ENCODE peak calls at places on chromosomes 16 and 17, in four cellular contexts. S is kidney, I is tibial nerve, K is pancreas. H is an unnamed sample.

GRCh38 chr16:89024546-89024945 is 47.5 kb upstream of the CBFA2T3 start:
- DNase-seq in S (no peak), K (peak), I (no peak), H (no peak)

GRCh38 chr17:7356072-7356549 is 1.2 kb downstream of the TMEM95 start:
- DNase-seq in K (peak), S (peak), I (peak), H (peak)

GRCh38 chr16:4414187-4414909 is 2.0 kb downstream of the CORO7 start:
- DNase-seq in I (no peak), S (no peak), K (no peak), H (no peak)

GRCh38 chr17:82859431-82860403 is 19.9 kb upstream of the ZNF750 start:
- DNase-seq in K (no peak), S (peak), I (no peak), H (peak)

GRCh38 chr17:2855063-2855600 is 58.9 kb downstream of the RAP1GAP2 start:
- DNase-seq in I (no peak), K (no peak), S (no peak), H (no peak)

GRCh38 chr17:32451879-32452278 is 7.6 kb downstream of the PSMD11 start:
- DNase-seq in S (no peak), I (no peak), K (no peak), H (no peak)

GRCh38 chr17:65531508-65532431 is 29.7 kb downstream of the AXIN2 start:
- DNase-seq in S (peak), K (no peak), I (peak), H (peak)

GRCh38 chr16:53991181-53992056 is 287.5 kb downstream of the FTO start:
- DNase-seq in K (no peak), I (no peak), S (no peak), H (peak)

GRCh38 chr16:72073831-72074230 is 10.8 kb downstream of the HPR start:
- DNase-seq in S (no peak), I (peak), K (no peak), H (no peak)

GRCh38 chr17:57574040-57574513 is 171.0 kb downstream of the CCDC182 start:
- DNase-seq in K (no peak), S (no peak), I (peak), H (no peak)

GRCh38 chr16:54240180-54241125 is 46.1 kb downstream of the IRX3 start:
- DNase-seq in K (no peak), S (no peak), I (no peak), H (no peak)

GRCh38 chr17:14672830-14673229 is 371.9 kb downstream of the HS3ST3B1 start:
- DNase-seq in I (no peak), S (no peak), K (no peak), H (no peak)

GRCh38 chr17:66971730-66972441 is 7.4 kb downstream of the CACNG4 start:
- DNase-seq in K (no peak), S (no peak), I (no peak), H (no peak)

GRCh38 chr17:57518587-57519118 is 226.4 kb downstream of the CCDC182 start:
- DNase-seq in S (no peak), I (no peak), K (no peak), H (peak)

GRCh38 chr17:57432507-57433277 is 176.4 kb downstream of the MSI2 start:
- DNase-seq in K (no peak), I (no peak), S (no peak), H (no peak)

GRCh38 chr16:58399718-58400633 is 7.7 kb downstream of the GINS3 start:
- DNase-seq in S (no peak), K (no peak), I (no peak), H (no peak)

GRCh38 chr16:53207810-53208752 is 153.3 kb downstream of the CHD9 start:
- DNase-seq in S (no peak), I (peak), K (no peak), H (peak)

GRCh38 chr16:58464047-58464915 is 35.7 kb upstream of the NDRG4 start:
- DNase-seq in I (no peak), K (no peak), S (no peak), H (no peak)

GRCh38 chr16:70576431-70577255 is 53.0 kb downstream of the SF3B3 start:
- DNase-seq in I (no peak), K (no peak), S (no peak), H (no peak)

GRCh38 chr17:40903129-40903847 is 18.2 kb upstream of the KRT20 start:
- DNase-seq in S (no peak), K (no peak), I (no peak), H (no peak)